ENCODE peak calls at places on chromosomes 2 and 18, in nine cellular contexts. I is activated CD8-positive, alpha-beta memory T cell treated with anti-CD3 and anti-CD28 coated beads for 1 hour; U is HTR-8/SVneo; A is NB4; O is activated CD4-positive, alpha-beta T cell treated with anti-CD3 and anti-CD28 coated beads for 4 hours; Y is H7; H is lower lobe of right lung; L is activated gamma-delta T cell treated with Interleukin-2 at 50 U/mL for 16 hours; Q is CD8-positive, alpha-beta T cell. K is an unnamed sample.

GRCh38 chr2:120177011-120177621 is 46.1 kb downstream of the TMEM185B start:
- DNase-seq in I (peak; percentile 61), U (no peak), A (peak; percentile 94), O (peak; percentile 80), Y (peak; percentile 45), H (peak; percentile 70), L (peak; percentile 79), Q (peak; percentile 76), K (no peak)

GRCh38 chr18:59650266-59650820 is 46.9 kb downstream of the CCBE1 start:
- DNase-seq in I (no peak), U (no peak), A (no peak), O (no peak), Y (peak; percentile 25), H (no peak), L (no peak), Q (no peak), K (no peak)

GRCh38 chr2:32355976-32356734 is 668 bp upstream of the BIRC6 start:
- DNase-seq in I (no peak), U (peak; percentile 48), A (peak; percentile 21), O (no peak), Y (no peak), H (no peak), L (no peak), Q (no peak), K (peak; percentile 33)

GRCh38 chr18:12087483-12087960 is 6.1 kb upstream of the ANKRD62 start:
- DNase-seq in I (no peak), U (no peak), A (no peak), O (no peak), Y (no peak), H (no peak), L (no peak), Q (no peak), K (no peak)

GRCh38 chr18:27778925-27779324 is 398.0 kb downstream of the CDH2 start:
- DNase-seq in I (no peak), U (no peak), A (no peak), O (no peak), Y (peak; percentile 2), H (no peak), L (no peak), Q (no peak), K (no peak)

GRCh38 chr2:25608718-25609117 is 64.7 kb downstream of the DTNB start:
- DNase-seq in I (no peak), U (no peak), A (no peak), O (no peak), Y (no peak), H (no peak), L (no peak), Q (no peak), K (no peak)

GRCh38 chr18:39742015-39742466 is 2176.4 kb upstream of the CELF4 start:
- DNase-seq in I (no peak), U (no peak), A (no peak), O (no peak), Y (no peak), H (no peak), L (no peak), Q (no peak), K (no peak)

GRCh38 chr2:207252979-207253640 is 87.4 kb upstream of the KLF7 start:
- DNase-seq in I (no peak), U (no peak), A (no peak), O (no peak), Y (peak; percentile 37), H (no peak), L (no peak), Q (no peak), K (no peak)

GRCh38 chr2:160471950-160472349 is 21.7 kb downstream of the RBMS1 start:
- DNase-seq in I (no peak), U (no peak), A (no peak), O (no peak), Y (no peak), H (no peak), L (no peak), Q (no peak), K (no peak)

GRCh38 chr18:35770360-35770759 is 188.8 kb downstream of the GALNT1 start:
- DNase-seq in I (no peak), U (no peak), A (peak; percentile 9), O (no peak), Y (no peak), H (no peak), L (no peak), Q (no peak), K (no peak)

GRCh38 chr18:79664525-79665125 is 15.0 kb upstream of the CTDP1 start:
- DNase-seq in I (no peak), U (peak; percentile 15), A (no peak), O (no peak), Y (no peak), H (no peak), L (no peak), Q (no peak), K (no peak)

GRCh38 chr2:58708565-58708964 is 467.4 kb upstream of the FANCL start:
- DNase-seq in I (no peak), U (no peak), A (no peak), O (no peak), Y (no peak), H (no peak), L (no peak), Q (no peak), K (no peak)

GRCh38 chr2:231124833-231125232 is at the start of gene HTR2B:
- DNase-seq in I (no peak), U (no peak), A (no peak), O (no peak), Y (no peak), H (no peak), L (no peak), Q (no peak), K (no peak)

GRCh38 chr2:64876137-64876647 is 113.0 kb upstream of the SLC1A4 start:
- DNase-seq in I (no peak), U (peak; percentile 79), A (no peak), O (no peak), Y (peak; percentile 46), H (no peak), L (no peak), Q (no peak), K (no peak)

GRCh38 chr2:37201766-37202165 is 5.5 kb downstream of the CEBPZOS start:
- DNase-seq in I (no peak), U (no peak), A (peak; percentile 69), O (peak; percentile 39), Y (no peak), H (no peak), L (peak; percentile 49), Q (peak; percentile 35), K (no peak)

GRCh38 chr2:200360364-200360763 is 53.9 kb downstream of the SPATS2L start:
- DNase-seq in I (no peak), U (no peak), A (no peak), O (no peak), Y (no peak), H (no peak), L (no peak), Q (no peak), K (no peak)

GRCh38 chr2:217954469-217954868 is 48.3 kb downstream of the TNS1 start:
- DNase-seq in I (no peak), U (no peak), A (no peak), O (no peak), Y (no peak), H (peak; percentile 64), L (no peak), Q (no peak), K (no peak)

GRCh38 chr2:228126401-228126800 is 55.1 kb downstream of the SPHKAP start:
- DNase-seq in I (no peak), U (no peak), A (no peak), O (no peak), Y (no peak), H (no peak), L (no peak), Q (no peak), K (no peak)

GRCh38 chr18:79816981-79817606 is 19.4 kb downstream of the KCNG2 start:
- DNase-seq in I (no peak), U (no peak), A (no peak), O (no peak), Y (no peak), H (no peak), L (no peak), Q (no peak), K (no peak)

GRCh38 chr2:231932711-231932970 is 6.4 kb upstream of the NPPC start:
- DNase-seq in I (no peak), U (no peak), A (no peak), O (no peak), Y (no peak), H (no peak), L (no peak), Q (no peak), K (no peak)

GRCh38 chr18:44518091-44518490 is 162.6 kb upstream of the SETBP1 start:
- DNase-seq in I (no peak), U (no peak), A (no peak), O (no peak), Y (no peak), H (no peak), L (no peak), Q (no peak), K (no peak)

GRCh38 chr2:199955007-199955338 is 318 bp downstream of the TYW5 start:
- DNase-seq in I (no peak), U (peak; percentile 56), A (no peak), O (no peak), Y (no peak), H (no peak), L (no peak), Q (no peak), K (no peak)

GRCh38 chr2:68250196-68250595 is 2.1 kb downstream of the PPP3R1 start:
- DNase-seq in I (no peak), U (no peak), A (peak; percentile 50), O (no peak), Y (no peak), H (no peak), L (no peak), Q (no peak), K (no peak)

GRCh38 chr2:120203341-120204021 is 19.7 kb downstream of the TMEM185B start:
- DNase-seq in I (no peak), U (no peak), A (peak; percentile 50), O (no peak), Y (no peak), H (no peak), L (no peak), Q (no peak), K (no peak)

GRCh38 chr2:131413148-131413747 is 49.3 kb upstream of the RAB6D start:
- DNase-seq in I (no peak), U (peak; percentile 39), A (peak; percentile 71), O (no peak), Y (peak; percentile 40), H (no peak), L (no peak), Q (no peak), K (no peak)

GRCh38 chr2:197454923-197455322 is 1.6 kb downstream of the COQ10B start:
- DNase-seq in I (no peak), U (no peak), A (no peak), O (no peak), Y (no peak), H (no peak), L (no peak), Q (no peak), K (no peak)

GRCh38 chr2:31386648-31387047 is 27.9 kb downstream of the XDH start:
- DNase-seq in I (no peak), U (no peak), A (no peak), O (no peak), Y (peak; percentile 76), H (no peak), L (no peak), Q (no peak), K (no peak)